ENCODE peak calls at places on chromosome 3, in nine cellular contexts. P is mammary epithelial cell, R is cardiac muscle cell, L is neural progenitor cell, N is sigmoid colon, Q is IMR-90, B is Peyer's patch, Y is heart left ventricle, J is pancreas. Z is an unnamed sample.

GRCh38 chr3:43723121-43723734 is 32.5 kb downstream of the ABHD5 start:
- DNase-seq in J (no peak), Y (no peak), N (no peak), L (no peak), Q (peak; percentile 77), B (no peak), R (peak; percentile 71), P (peak; percentile 26), Z (no peak)

GRCh38 chr3:37198547-37198946 is 24.2 kb upstream of the LRRFIP2 start:
- DNase-seq in N (no peak), J (no peak), L (no peak), B (no peak), Y (no peak), R (no peak), Q (no peak), P (no peak), Z (no peak)

GRCh38 chr3:133962879-133963278 is 66.8 kb downstream of the SLCO2A1 start:
- DNase-seq in L (no peak), J (no peak), N (no peak), P (no peak), Y (no peak), B (no peak), R (peak; percentile 71), Q (peak; percentile 79), Z (no peak)

GRCh38 chr3:126541628-126542339 is 16.9 kb downstream of the C3orf22 start:
- DNase-seq in Q (no peak), L (no peak), Y (peak; percentile 46), N (peak; percentile 60), P (no peak), B (peak; percentile 29), J (no peak), R (peak; percentile 16), Z (no peak)

GRCh38 chr3:134590766-134591165 is 60.1 kb downstream of the KY start:
- DNase-seq in Q (no peak), R (no peak), B (no peak), L (no peak), Y (no peak), J (no peak), P (peak; percentile 17), N (no peak), Z (no peak)

GRCh38 chr3:122149228-122149627 is 34.2 kb upstream of the CASR start:
- DNase-seq in R (no peak), N (no peak), Q (no peak), L (no peak), J (no peak), P (no peak), Y (no peak), B (no peak), Z (peak; percentile 9)

GRCh38 chr3:156551746-156552145 is 3.2 kb downstream of the SSR3 start:
- DNase-seq in R (peak; percentile 77), Q (peak; percentile 89), B (no peak), N (no peak), Y (no peak), L (no peak), P (peak; percentile 57), J (no peak), Z (no peak)

GRCh38 chr3:105368575-105369500 is 2.1 kb downstream of the ALCAM start:
- DNase-seq in B (peak; percentile 90), N (peak; percentile 66), P (peak; percentile 95), Q (peak; percentile 59), Y (peak; percentile 62), L (peak; percentile 66), R (peak; percentile 69), J (peak; percentile 74), Z (peak; percentile 88)

GRCh38 chr3:16183601-16184270 is 9.3 kb downstream of the GALNT15 start:
- DNase-seq in L (peak; percentile 33), Q (peak; percentile 98), R (peak; percentile 91), Y (no peak), P (peak; percentile 24), B (no peak), J (no peak), N (no peak), Z (no peak)

GRCh38 chr3:8505621-8506020 is 4.0 kb downstream of the LMCD1 start:
- DNase-seq in J (peak; percentile 64), Y (no peak), N (no peak), Q (no peak), R (no peak), P (no peak), B (no peak), L (no peak), Z (no peak)

GRCh38 chr3:142509079-142509478 is 61.2 kb upstream of the XRN1 start:
- DNase-seq in N (no peak), B (no peak), Y (no peak), J (no peak), Q (no peak), L (no peak), R (no peak), P (no peak), Z (no peak)

GRCh38 chr3:72661115-72661457 is 187.2 kb downstream of the SHQ1 start:
- DNase-seq in P (peak; percentile 92), R (peak; percentile 72), J (peak; percentile 91), Q (peak; percentile 63), N (peak; percentile 92), L (no peak), Y (peak; percentile 78), B (peak; percentile 51), Z (no peak)

GRCh38 chr3:73623996-73624362 is 762 bp downstream of the PDZRN3 start:
- DNase-seq in J (peak; percentile 48), P (peak; percentile 52), Y (peak; percentile 78), N (peak; percentile 77), L (peak; percentile 92), Q (peak; percentile 85), B (peak; percentile 45), R (peak; percentile 79), Z (no peak)

GRCh38 chr3:25229584-25229983 is 198.5 kb upstream of the RARB start:
- DNase-seq in Y (no peak), P (no peak), B (no peak), N (no peak), L (peak; percentile 19), R (no peak), Q (no peak), J (no peak), Z (no peak)

GRCh38 chr3:38008971-38009580 is 18.5 kb downstream of the VILL start:
- DNase-seq in R (no peak), L (no peak), J (no peak), Y (peak; percentile 48), N (no peak), P (no peak), B (no peak), Q (no peak), Z (no peak)

GRCh38 chr3:32391643-32392529 is at the start of gene CMTM7:
- DNase-seq in N (peak; percentile 82), Q (peak; percentile 35), B (peak; percentile 86), J (peak; percentile 75), P (peak; percentile 80), Y (peak; percentile 87), L (peak; percentile 79), R (peak; percentile 75), Z (peak; percentile 52)

GRCh38 chr3:9810846-9811245 is 784 bp downstream of the TTLL3 start:
- DNase-seq in Y (no peak), L (no peak), N (no peak), J (no peak), R (no peak), B (no peak), Q (no peak), P (no peak), Z (no peak)
- H3K4me3 ChIP-seq in Y (peak overlapping the region; percentile 87), L (peak overlapping the region; percentile 69), N (peak overlapping the region; percentile 89), J (peak overlapping the region; percentile 76), R (no peak overlapping the region), B (peak overlapping the region; percentile 78), Q (no peak overlapping the region), P (no peak overlapping the region), Z (peak overlapping the region; percentile 13)

DNA sequence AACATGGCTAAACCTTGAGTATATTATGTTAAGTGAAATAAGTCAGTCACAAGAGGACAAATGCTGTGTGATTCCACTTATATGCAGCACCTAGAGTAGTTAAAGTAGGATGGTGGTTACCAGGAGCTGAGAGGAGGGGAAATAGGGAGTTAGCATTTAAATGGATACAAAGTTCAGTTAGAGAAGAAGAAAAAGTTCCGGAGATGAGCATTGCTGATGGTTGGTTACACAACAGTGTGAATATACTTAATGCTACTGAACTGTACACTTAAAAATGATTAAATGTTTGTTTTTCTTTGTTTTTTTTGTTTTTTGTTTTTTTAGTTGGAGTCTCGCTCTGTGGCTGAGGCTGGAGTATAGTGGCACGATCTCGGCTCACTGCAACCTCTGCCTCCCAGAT is 67.7 kb upstream of the OSTN start:
- DNase-seq in P (no peak), L (no peak), Q (no peak), R (no peak), N (no peak), Y (no peak), B (no peak), J (no peak), Z (no peak)
- H3K9me3 ChIP-seq in P (no peaks in the 10 kb centered on the region), L (no peaks in the 10 kb centered on the region), Q (no peaks in the 10 kb centered on the region), R (no peaks in the 10 kb centered on the region), N (no peaks in the 10 kb centered on the region), Y (no peaks in the 10 kb centered on the region), B (no peaks in the 10 kb centered on the region), J (no peaks in the 10 kb centered on the region), Z (no peaks in the 10 kb centered on the region)

GRCh38 chr3:75260-75659 is 121.3 kb upstream of the CHL1 start:
- DNase-seq in N (no peak), R (no peak), B (no peak), Q (no peak), P (no peak), J (no peak), L (no peak), Y (no peak), Z (no peak)
- H3K27ac ChIP-seq in N (peak overlapping the region; percentile 73), R (no peak overlapping the region), B (no peak overlapping the region), Q (no peak overlapping the region), P (no peak overlapping the region), J (no peak overlapping the region), L (no peak overlapping the region), Y (no peak overlapping the region), Z (no peak overlapping the region)

GRCh38 chr3:19149388-19149787 is 1.1 kb downstream of the KCNH8 start:
- DNase-seq in Y (no peak), P (no peak), J (peak; percentile 29), R (peak; percentile 57), L (peak; percentile 73), N (no peak), Q (no peak), B (no peak), Z (peak; percentile 25)

GRCh38 chr3:19147905-19148767 is at the start of gene KCNH8:
- DNase-seq in B (peak; percentile 50), R (peak; percentile 12), J (peak; percentile 56), N (no peak), Q (no peak), P (peak; percentile 26), L (peak; percentile 66), Y (peak; percentile 56), Z (no peak)

GRCh38 chr3:19146685-19147650 is 1.3 kb upstream of the KCNH8 start:
- DNase-seq in N (peak; percentile 86), R (peak; percentile 67), Q (peak; percentile 20), P (peak; percentile 16), L (peak; percentile 96), J (peak; percentile 82), Y (peak; percentile 73), B (peak; percentile 83), Z (peak; percentile 50)

GRCh38 chr3:19151171-19151570 is 2.9 kb downstream of the KCNH8 start:
- DNase-seq in L (no peak), Y (no peak), P (no peak), R (no peak), N (no peak), B (no peak), J (no peak), Q (no peak), Z (no peak)

DNA sequence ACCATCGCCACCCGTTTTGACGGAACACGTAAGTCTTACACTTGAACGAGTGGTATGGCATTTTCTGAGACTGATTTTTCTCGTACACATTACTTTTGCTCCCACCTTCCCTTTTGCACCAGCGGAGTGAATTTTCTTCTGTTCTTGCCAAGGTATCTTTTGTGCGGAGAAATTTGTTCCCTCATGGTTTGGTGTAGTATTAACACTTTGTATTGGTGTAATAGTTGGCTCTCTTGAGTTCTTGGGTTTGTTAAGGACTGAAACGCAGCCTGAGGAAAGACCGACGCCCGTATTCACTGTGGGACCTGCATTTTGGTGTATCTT is 420 bp downstream of the KCNH8 start:
- DNase-seq in J (no peak), Q (no peak), Y (no peak), B (no peak), R (no peak), P (no peak), N (no peak), L (no peak), Z (no peak)
- H3K4me3 ChIP-seq in J (peak overlapping the region; percentile 65), Q (no peak overlapping the region), Y (peak overlapping the region; percentile 76), B (peak overlapping the region; percentile 52), R (peak overlapping the region; percentile 44), P (no peak overlapping the region), N (peak overlapping the region; percentile 72), L (peak overlapping the region; percentile 87), Z (peak overlapping the region; percentile 38)

Z was measured in CD4-positive, CD25-positive, alpha-beta regulatory T cell.